ENCODE peak calls at places on chromosome 1, in ten cellular contexts. X is PC-9; E is IMR-90; Y is CD8-positive, alpha-beta T cell; C is SJCRH30; P is OCI-LY7; Q is heart left ventricle; S is hepatocyte; M is psoas muscle; R is uterus. W is an unnamed sample. For H3K9me3 and H3K36me3, the result is how much of the 10 kb centered on the place peaks cover.

GRCh38 chr1:194776657-194777056 is 1590.2 kb upstream of the B3GALT2 start:
- DNase-seq in X (no peak), E (no peak), Y (no peak), C (no peak), P (no peak), Q (no peak), S (no peak), M (no peak), R (no peak), W (no peak)

GRCh38 chr1:117655220-117655577 is 49.4 kb downstream of the TENT5C start:
- DNase-seq in X (peak), E (peak), Y (no peak), C (no peak), P (no peak), Q (no peak), S (no peak), M (no peak), R (no peak), W (no peak)

GRCh38 chr1:26831059-26831458 is 4.6 kb downstream of the ZDHHC18 start:
- DNase-seq in X (no peak), E (no peak), Y (no peak), C (no peak), P (no peak), Q (no peak), S (no peak), M (no peak), R (no peak), W (no peak)

GRCh38 chr1:171743014-171743870 is 1.4 kb upstream of the VAMP4 start:
- DNase-seq in X (no peak), E (peak), Y (no peak), C (peak), P (no peak), Q (no peak), S (peak), M (no peak), R (peak), W (peak)

GRCh38 chr1:58324551-58324950 is 222.0 kb downstream of the OMA1 start:
- DNase-seq in X (no peak), E (no peak), Y (no peak), C (no peak), P (no peak), Q (no peak), S (no peak), M (no peak), R (no peak), W (no peak)

GRCh38 chr1:78617615-78618026 is 2.6 kb upstream of the IFI44L start:
- DNase-seq in X (peak), E (peak), Y (peak), C (peak), P (peak), Q (peak), S (peak), M (peak), R (peak), W (peak)

GRCh38 chr1:78691995-78692747 is 42.5 kb downstream of the IFI44 start:
- DNase-seq in X (no peak), E (peak), Y (no peak), C (no peak), P (no peak), Q (no peak), S (no peak), M (no peak), R (no peak), W (no peak)

GRCh38 chr1:25810341-25811299 is 9.1 kb upstream of the MTFR1L start:
- DNase-seq in X (no peak), E (peak), Y (peak), C (peak), P (peak), Q (peak), S (peak), M (peak), R (peak), W (peak)

GRCh38 chr1:67771776-67772175 is 61.5 kb downstream of the GNG12 start:
- DNase-seq in X (no peak), E (no peak), Y (no peak), C (no peak), P (no peak), Q (no peak), S (no peak), M (no peak), R (no peak), W (no peak)

GRCh38 chr1:31669433-31669785 is 24.7 kb upstream of the PEF1 start:
- DNase-seq in X (no peak), E (no peak), Y (no peak), C (no peak), P (no peak), Q (no peak), S (no peak), M (no peak), R (no peak), W (no peak)

GRCh38 chr1:220528679-220529529 is 968 bp downstream of the MARK1 start:
- DNase-seq in X (no peak), E (no peak), Y (no peak), C (peak), P (no peak), Q (peak), S (peak), M (peak), R (peak), W (no peak)

GRCh38 chr1:78053498-78053897 is 7.7 kb downstream of the GIPC2 start:
- DNase-seq in X (no peak), E (no peak), Y (no peak), C (no peak), P (no peak), Q (no peak), S (no peak), M (no peak), R (no peak), W (no peak)

GRCh38 chr1:96487404-96487803 is 234.2 kb upstream of the PTBP2 start:
- DNase-seq in X (no peak), E (peak), Y (no peak), C (no peak), P (no peak), Q (no peak), S (no peak), M (no peak), R (no peak), W (peak)

GRCh38 chr1:235460768-235461167 is 43.5 kb downstream of the B3GALNT2 start:
- DNase-seq in X (no peak), E (no peak), Y (no peak), C (no peak), P (no peak), Q (no peak), S (no peak), M (no peak), R (no peak), W (no peak)

GRCh38 chr1:183918589-183918988 is 113.7 kb downstream of the RGL1 start:
- DNase-seq in X (no peak), E (no peak), Y (no peak), C (no peak), P (no peak), Q (no peak), S (no peak), M (no peak), R (no peak), W (no peak)

GRCh38 chr1:207848234-207848633 is 62.7 kb downstream of the CD34 start:
- DNase-seq in X (peak), E (peak), Y (peak), C (no peak), P (no peak), Q (peak), S (peak), M (peak), R (peak), W (no peak)

GRCh38 chr1:235136111-235136510 is 7.5 kb upstream of the TOMM20 start:
- DNase-seq in X (no peak), E (no peak), Y (no peak), C (no peak), P (no peak), Q (no peak), S (no peak), M (no peak), R (no peak), W (no peak)

GRCh38 chr1:15070145-15070748 is 83.3 kb upstream of the TMEM51 start:
- DNase-seq in X (no peak), E (no peak), Y (no peak), C (no peak), P (no peak), Q (no peak), S (no peak), M (no peak), R (no peak), W (no peak)

GRCh38 chr1:115222616-115223402 is 115.2 kb downstream of the NGF start:
- DNase-seq in X (peak), E (no peak), Y (no peak), C (no peak), P (no peak), Q (no peak), S (no peak), M (no peak), R (no peak), W (no peak)

GRCh38 chr1:177142013-177142412 is 22.5 kb downstream of the ASTN1 start:
- DNase-seq in X (no peak), E (no peak), Y (no peak), C (no peak), P (no peak), Q (no peak), S (no peak), M (no peak), R (no peak), W (no peak)

GRCh38 chr1:246220495-246221065 is 286.5 kb downstream of the SMYD3 start:
- DNase-seq in X (no peak), E (no peak), Y (no peak), C (no peak), P (no peak), Q (no peak), S (no peak), M (no peak), R (no peak), W (no peak)

GRCh38 chr1:226957714-226958113 is 17.6 kb downstream of the COQ8A start:
- DNase-seq in X (no peak), E (no peak), Y (no peak), C (no peak), P (no peak), Q (no peak), S (no peak), M (no peak), R (no peak), W (no peak)
- H3K9me3 ChIP-seq in X (under half), E (under half), Y (under half), C (under half), P (under half), Q (under half), S (under half), M (under half), R (under half), W (under half)

DNA sequence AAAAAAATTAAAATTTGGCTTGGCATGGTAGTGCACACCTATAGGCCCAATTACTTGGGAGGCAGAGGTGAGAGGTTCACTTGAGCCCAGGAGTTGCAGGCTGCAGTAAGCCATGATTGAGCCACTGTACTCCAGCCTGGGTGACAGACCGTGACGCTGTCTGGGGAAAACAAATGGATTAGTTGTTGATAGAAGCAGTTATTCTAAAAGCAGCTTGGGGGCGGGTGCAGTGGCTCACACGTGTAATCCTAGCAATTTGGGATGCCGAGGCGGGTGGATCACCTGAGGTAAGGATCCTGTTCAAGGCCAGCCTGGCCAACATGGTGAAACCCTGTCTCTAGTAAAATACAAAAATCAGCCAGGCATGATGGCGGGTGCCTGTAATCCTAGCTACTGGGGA is 40.3 kb downstream of the KIF1B start:
- DNase-seq in X (no peak), E (no peak), Y (no peak), C (no peak), P (no peak), Q (no peak), S (no peak), M (peak), R (no peak), W (peak)
- H3K36me3 ChIP-seq in X (under half), E (under half), Y (under half), C (under half), P (under half), Q (under half), S (under half), M (under half), R (under half), W (under half)

GRCh38 chr1:239558559-239558958 is 172.2 kb downstream of the CHRM3 start:
- DNase-seq in X (peak), E (no peak), Y (no peak), C (no peak), P (no peak), Q (no peak), S (no peak), M (no peak), R (no peak), W (no peak)
- H3K9me3 ChIP-seq in X (under half), E (under half), Y (under half), C (under half), P (under half), Q (under half), S (under half), M (under half), R (under half), W (under half)

DNA sequence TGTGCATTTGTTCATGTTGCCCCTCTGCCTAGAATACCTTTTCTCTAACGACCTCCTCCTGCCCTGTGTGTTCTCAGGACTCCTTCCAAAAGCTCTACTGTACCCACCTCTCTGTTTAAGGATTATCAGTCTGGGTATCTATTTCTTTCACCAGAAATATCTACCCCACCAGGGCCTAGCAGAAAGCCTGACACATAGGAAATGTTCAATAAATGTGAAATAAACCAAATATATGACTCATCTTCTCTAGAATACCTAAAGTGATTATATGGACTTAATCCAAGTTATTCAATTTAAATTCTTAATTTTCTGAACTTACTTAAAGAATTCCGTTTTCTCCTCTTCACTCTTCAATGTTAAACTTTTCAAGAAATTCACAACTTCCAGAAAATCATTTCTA is 27.1 kb downstream of the SCYL3 start:
- DNase-seq in X (no peak), E (no peak), Y (no peak), C (no peak), P (no peak), Q (no peak), S (no peak), M (no peak), R (no peak), W (no peak)
- H3K36me3 ChIP-seq in X (under half), E (under half), Y (half or more), C (under half), P (half or more), Q (half or more), S (under half), M (half or more), R (under half), W (half or more)

DNA sequence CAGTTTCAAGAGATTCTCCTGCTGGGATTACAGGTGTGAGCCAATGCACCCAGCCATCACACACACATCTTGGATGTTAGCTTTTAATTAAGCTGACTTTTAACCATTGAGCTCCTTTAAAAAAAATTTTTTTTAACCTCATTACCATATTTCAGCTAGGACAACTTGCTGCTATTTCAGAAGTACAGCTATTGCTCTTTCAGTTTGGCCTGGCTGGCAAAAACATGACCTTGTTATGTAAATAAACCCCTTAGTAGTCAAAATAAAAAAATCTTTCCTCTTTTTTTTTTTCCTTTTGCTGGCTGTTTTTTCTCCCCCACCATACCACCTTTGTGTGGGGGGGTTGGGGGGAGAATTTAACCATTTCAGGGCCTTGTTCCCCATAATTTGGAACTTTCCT is 49.9 kb downstream of the ZMYM1 start:
- DNase-seq in X (no peak), E (no peak), Y (no peak), C (no peak), P (no peak), Q (no peak), S (no peak), M (no peak), R (no peak), W (no peak)
- H3K9me3 ChIP-seq in X (under half), E (under half), Y (under half), C (under half), P (under half), Q (under half), S (under half), M (under half), R (under half), W (under half)

GRCh38 chr1:230278871-230279582 is 147.1 kb downstream of the PGBD5 start:
- DNase-seq in X (no peak), E (no peak), Y (no peak), C (no peak), P (no peak), Q (no peak), S (no peak), M (no peak), R (no peak), W (no peak)
- H3K36me3 ChIP-seq in X (under half), E (under half), Y (under half), C (under half), P (under half), Q (half or more), S (under half), M (half or more), R (under half), W (under half)

GRCh38 chr1:30192969-30193630 is 530.3 kb downstream of the MATN1 start:
- DNase-seq in X (no peak), E (no peak), Y (peak), C (no peak), P (no peak), Q (no peak), S (no peak), M (no peak), R (no peak), W (no peak)

GRCh38 chr1:30194741-30195423 is 528.5 kb downstream of the MATN1 start:
- DNase-seq in X (no peak), E (no peak), Y (peak), C (peak), P (no peak), Q (no peak), S (no peak), M (no peak), R (no peak), W (no peak)

GRCh38 chr1:30196457-30196856 is 526.9 kb downstream of the MATN1 start:
- DNase-seq in X (no peak), E (no peak), Y (peak), C (no peak), P (no peak), Q (no peak), S (no peak), M (no peak), R (no peak), W (no peak)

GRCh38 chr1:30195424-30196134 is 527.8 kb downstream of the MATN1 start:
- DNase-seq in X (no peak), E (no peak), Y (peak), C (no peak), P (no peak), Q (no peak), S (no peak), M (no peak), R (no peak), W (no peak)

GRCh38 chr1:30194046-30194619 is 529.3 kb downstream of the MATN1 start:
- DNase-seq in X (no peak), E (no peak), Y (peak), C (no peak), P (no peak), Q (no peak), S (no peak), M (no peak), R (no peak), W (no peak)
- H3K9me3 ChIP-seq in X (under half), E (under half), Y (under half), C (under half), P (under half), Q (under half), S (under half), M (under half), R (under half), W (under half)

GRCh38 chr1:201493757-201494617 is 12.9 kb downstream of the CSRP1 start:
- DNase-seq in X (no peak), E (peak), Y (no peak), C (no peak), P (no peak), Q (no peak), S (peak), M (no peak), R (peak), W (no peak)
- H3K36me3 ChIP-seq in X (under half), E (half or more), Y (under half), C (under half), P (half or more), Q (under half), S (under half), M (under half), R (under half), W (under half)

GRCh38 chr1:197080323-197080722 is 13.3 kb upstream of the F13B start:
- DNase-seq in X (no peak), E (no peak), Y (no peak), C (no peak), P (no peak), Q (no peak), S (no peak), M (no peak), R (no peak), W (no peak)
- H3K9me3 ChIP-seq in X (under half), E (under half), Y (under half), C (under half), P (under half), Q (under half), S (under half), M (under half), R (under half), W (under half)